ENCODE peak calls at places on chromosomes 3 and 15, in nine cellular contexts. C is lower leg skin, U is IMR-90, V is HepG2, Y is stomach, T is Peyer's patch, K is breast epithelium, Q is transverse colon, B is right lobe of liver. X is an unnamed sample.

GRCh38 chr15:90087454-90088154 is 14.7 kb downstream of the IDH2 start:
- DNase-seq in Y (no peak), Q (peak; percentile 26), U (peak; percentile 36), V (peak; percentile 36), C (no peak), K (no peak), T (no peak), B (peak; percentile 61), X (peak; percentile 59)

GRCh38 chr15:89371145-89372044 is 36.8 kb upstream of the POLG start:
- DNase-seq in K (no peak), Q (no peak), Y (no peak), U (no peak), C (no peak), T (no peak), V (no peak), B (no peak), X (no peak)

GRCh38 chr3:142022381-142022780 is 127.0 kb downstream of the TFDP2 start:
- DNase-seq in Y (no peak), U (no peak), C (no peak), K (no peak), T (no peak), Q (no peak), B (no peak), V (no peak), X (peak; percentile 97)

GRCh38 chr3:12695112-12695511 is 31.2 kb upstream of the RAF1 start:
- DNase-seq in Q (no peak), K (no peak), B (no peak), U (no peak), T (no peak), C (no peak), Y (no peak), V (no peak), X (no peak)

GRCh38 chr3:157290761-157291160 is 130.8 kb upstream of the CCNL1 start:
- DNase-seq in V (no peak), K (no peak), Y (no peak), Q (no peak), T (no peak), U (peak; percentile 63), C (no peak), B (no peak), X (no peak)

GRCh38 chr3:150307862-150308261 is 100.2 kb upstream of the TSC22D2 start:
- DNase-seq in T (no peak), Y (no peak), V (no peak), Q (no peak), U (no peak), B (no peak), C (no peak), K (no peak), X (no peak)

GRCh38 chr3:97391167-97391566 is 373.4 kb upstream of the ARL6 start:
- DNase-seq in Q (no peak), C (no peak), B (no peak), T (no peak), U (no peak), Y (no peak), K (no peak), V (no peak), X (no peak)

GRCh38 chr3:191301017-191301416 is 28.2 kb upstream of the CCDC50 start:
- DNase-seq in T (no peak), C (no peak), B (no peak), Y (no peak), Q (no peak), K (no peak), U (no peak), V (no peak), X (no peak)

GRCh38 chr3:37993067-37993809 is 2.7 kb downstream of the VILL start:
- DNase-seq in C (no peak), Q (no peak), U (no peak), Y (peak; percentile 25), V (no peak), T (no peak), B (peak; percentile 18), K (peak; percentile 46), X (no peak)

GRCh38 chr3:8857720-8858367 is 88.4 kb upstream of the OXTR start:
- DNase-seq in C (no peak), B (no peak), Y (no peak), T (no peak), V (no peak), K (no peak), Q (no peak), U (no peak), X (peak; percentile 57)

GRCh38 chr15:92000709-92001108 is 147.2 kb downstream of the SLCO3A1 start:
- DNase-seq in C (no peak), T (no peak), B (no peak), U (no peak), V (no peak), Y (no peak), K (no peak), Q (no peak), X (no peak)

GRCh38 chr3:129249284-129250065 is at the start of gene COPG1:
- DNase-seq in Q (peak; percentile 91), T (peak; percentile 94), U (peak; percentile 87), K (peak; percentile 79), V (peak; percentile 81), B (peak; percentile 86), Y (peak; percentile 90), C (peak; percentile 79), X (peak; percentile 92)
- TF ChIP-seq POLR2A in Q (peak; percentile 97), T (peak; percentile 93), U (peak; percentile 97), K (peak; percentile 90), V (peak; percentile 95), B (peak; percentile 95), Y (no peak), C (peak; percentile 84), X (peak; percentile 99)

DNA sequence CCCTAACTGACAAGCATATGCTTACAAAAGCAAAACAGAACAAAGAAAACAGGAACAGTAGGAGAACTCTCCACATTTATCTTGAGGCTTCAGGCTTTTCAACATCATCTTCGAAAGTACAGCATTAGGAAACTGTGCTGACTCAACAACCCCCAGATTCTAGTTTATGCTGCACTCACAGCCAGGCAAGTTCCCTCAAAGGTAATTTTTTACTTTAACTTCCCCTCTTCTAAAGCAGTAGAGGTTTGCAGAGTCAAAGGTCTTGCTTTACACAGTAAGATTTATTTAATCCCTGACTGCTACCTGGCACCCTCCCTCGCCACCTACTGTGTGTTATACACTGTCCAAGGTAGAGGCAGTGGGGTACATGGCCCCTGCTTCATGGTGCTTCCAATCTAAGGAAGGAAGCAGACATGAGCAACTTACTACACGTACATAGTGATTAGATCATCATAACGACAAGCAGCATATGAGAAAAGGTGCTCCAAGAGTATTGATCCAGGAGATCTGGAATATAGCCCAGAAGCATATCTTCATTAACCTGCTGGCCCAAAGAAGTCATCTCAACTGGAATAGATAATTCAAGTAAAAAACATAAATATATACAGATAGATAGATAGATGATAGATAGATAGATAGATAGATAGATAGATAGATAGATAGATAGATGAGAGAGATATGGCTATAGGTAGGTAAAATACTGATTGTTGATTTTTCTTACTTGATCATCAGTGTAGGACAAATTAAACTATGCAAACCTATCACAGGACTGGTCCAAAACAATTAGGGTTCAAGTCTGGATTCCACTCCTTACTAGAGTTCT is 83.9 kb downstream of the TNIK start:
- DNase-seq in C (no peak), V (no peak), Y (no peak), U (peak; percentile 65), K (no peak), Q (no peak), T (no peak), B (no peak), X (peak; percentile 6)
- TF ChIP-seq POLR2A in C (no peak), V (no peak), Y (no peak), U (no peak), K (no peak), Q (no peak), T (no peak), B (no peak), X (no peak)

DNA sequence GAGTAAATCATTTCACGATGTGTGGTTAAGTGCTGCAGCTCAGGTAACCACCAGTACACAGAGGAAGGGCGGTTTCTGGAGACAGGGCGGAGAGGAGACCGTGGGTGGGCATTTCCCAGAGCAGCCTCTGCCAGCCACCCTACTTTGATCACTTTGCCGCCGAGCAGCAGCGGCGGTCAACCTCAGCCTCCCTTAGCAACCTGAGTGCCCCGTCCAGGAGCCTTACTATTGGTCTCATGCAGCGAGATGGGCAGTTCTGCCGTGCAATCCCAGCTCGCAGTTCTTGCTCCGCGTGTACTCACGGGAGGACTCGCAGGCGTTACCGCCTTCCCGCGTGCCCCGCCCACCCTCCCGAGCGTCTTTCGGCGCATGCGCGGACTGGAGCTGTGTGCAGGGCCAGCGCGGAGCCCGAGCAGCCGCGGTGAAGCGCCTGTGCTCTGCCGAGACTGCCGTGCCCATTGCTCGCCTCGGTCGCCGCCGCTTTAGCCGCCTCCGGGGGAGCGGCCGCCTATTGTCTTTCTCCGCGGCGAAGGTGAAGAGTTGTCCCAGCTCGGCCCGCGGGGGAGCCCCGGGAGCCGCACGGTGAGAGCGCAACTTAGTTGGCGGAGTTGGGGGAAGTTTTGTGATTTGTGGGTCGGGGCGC is at the start of gene AKAP13:
- DNase-seq in V (peak; percentile 98), T (peak; percentile 99), Q (peak; percentile 97), U (peak; percentile 99), K (peak; percentile 91), Y (peak; percentile 99), B (peak; percentile 100), C (peak; percentile 97), X (peak; percentile 98)
- TF ChIP-seq POLR2A in V (peak; percentile 84), T (peak; percentile 87), Q (peak; percentile 95), U (peak; percentile 73), K (peak; percentile 56), Y (no peak), B (peak; percentile 88), C (peak; percentile 78), X (peak; percentile 35)

GRCh38 chr3:152241142-152242067 is 27.3 kb upstream of the MBNL1 start:
- DNase-seq in T (no peak), B (no peak), U (no peak), K (no peak), Y (no peak), V (no peak), Q (no peak), C (no peak), X (no peak)

GRCh38 chr3:152245498-152246175 is 23.1 kb upstream of the MBNL1 start:
- DNase-seq in Q (no peak), T (no peak), U (no peak), B (no peak), Y (no peak), K (no peak), C (no peak), V (no peak), X (peak; percentile 31)

GRCh38 chr3:152243301-152243711 is 25.4 kb upstream of the MBNL1 start:
- DNase-seq in Y (no peak), C (no peak), V (peak; percentile 10), T (no peak), Q (no peak), U (no peak), K (no peak), B (no peak), X (peak; percentile 85)

GRCh38 chr3:152244156-152244888 is 24.4 kb upstream of the MBNL1 start:
- DNase-seq in U (no peak), Q (no peak), K (no peak), T (no peak), V (no peak), Y (no peak), B (no peak), C (no peak), X (peak; percentile 69)
- TF ChIP-seq POLR2A in U (no peak), Q (peak; percentile 34), K (no peak), T (no peak), V (no peak), Y (no peak), B (no peak), C (no peak), X (peak; percentile 4)

X was measured in erythroblast.